ENCODE peak calls at places on chromosomes 12 and 14, in five cellular contexts. S is foreskin keratinocyte, L is heart left ventricle, M is ovary, P is caudate nucleus. A is an unnamed sample.

GRCh38 chr12:66035289-66035961 is 95.1 kb downstream of the LLPH start:
- DNase-seq in L (no peak), M (no peak), S (no peak), P (no peak), A (no peak)

GRCh38 chr12:120091371-120092090 is 25.0 kb downstream of the RAB35 start:
- DNase-seq in P (no peak), S (no peak), L (no peak), M (no peak), A (no peak)

GRCh38 chr12:79822475-79822874 is 112.4 kb downstream of the PPP1R12A start:
- DNase-seq in S (peak; percentile 56), M (no peak), P (no peak), L (no peak), A (no peak)

GRCh38 chr12:4172999-4173398 is 100.6 kb upstream of the CCND2 start:
- DNase-seq in S (no peak), M (no peak), P (no peak), L (no peak), A (no peak)

GRCh38 chr14:72781476-72782181 is 112.3 kb downstream of the DPF3 start:
- DNase-seq in P (no peak), L (no peak), M (no peak), S (peak; percentile 38), A (no peak)

GRCh38 chr14:79325071-79325470 is 886.2 kb downstream of the DIO2 start:
- DNase-seq in S (no peak), L (no peak), M (no peak), P (no peak), A (no peak)

GRCh38 chr12:69065804-69066203 is 132.8 kb upstream of the CPM start:
- DNase-seq in L (no peak), M (no peak), S (no peak), P (no peak), A (no peak)

GRCh38 chr12:113232787-113233585 is 11.7 kb downstream of the TPCN1 start:
- DNase-seq in M (no peak), P (peak; percentile 42), L (peak; percentile 65), S (no peak), A (peak; percentile 74)

GRCh38 chr14:76786556-76786955 is 25.3 kb downstream of the VASH1 start:
- DNase-seq in P (no peak), L (no peak), S (no peak), M (no peak), A (no peak)

GRCh38 chr14:31360919-31361662 is 59.3 kb downstream of the HEATR5A start:
- DNase-seq in M (no peak), S (peak; percentile 74), L (no peak), P (no peak), A (no peak)

GRCh38 chr12:93390565-93391297 is 13.0 kb downstream of the NUDT4 start:
- DNase-seq in M (no peak), P (no peak), S (no peak), L (no peak), A (no peak)

GRCh38 chr12:63949902-63950301 is 105.4 kb downstream of the SRGAP1 start:
- DNase-seq in P (no peak), S (no peak), M (no peak), L (no peak), A (no peak)

GRCh38 chr12:76020731-76021672 is 10.6 kb downstream of the PHLDA1 start:
- DNase-seq in L (no peak), P (no peak), S (peak; percentile 94), M (peak; percentile 37), A (no peak)

GRCh38 chr12:72214163-72214562 is 58.0 kb upstream of the TRHDE start:
- DNase-seq in P (no peak), S (no peak), L (no peak), M (no peak), A (no peak)

GRCh38 chr12:25677180-25677937 is 124.3 kb upstream of the LMNTD1 start:
- DNase-seq in L (no peak), M (no peak), S (no peak), P (no peak), A (no peak)

GRCh38 chr12:30847259-30847658 is 79.3 kb upstream of the TSPAN11 start:
- DNase-seq in M (no peak), L (no peak), S (peak; percentile 34), P (no peak), A (no peak)

GRCh38 chr12:77795699-77796098 is 35.0 kb upstream of the NAV3 start:
- DNase-seq in M (no peak), P (no peak), L (no peak), S (no peak), A (no peak)

GRCh38 chr12:34292736-34293625 is 270.7 kb downstream of the ALG10 start:
- DNase-seq in S (no peak), L (no peak), P (no peak), M (no peak), A (no peak)

GRCh38 chr12:1927751-1928351 is 9.4 kb upstream of the CACNA2D4 start:
- DNase-seq in P (no peak), L (peak; percentile 72), M (peak; percentile 14), S (no peak), A (no peak)

GRCh38 chr12:113149361-113150150 is at the start of gene CFAP73:
- DNase-seq in S (peak; percentile 51), L (peak; percentile 48), P (peak; percentile 60), M (peak; percentile 45), A (no peak)

GRCh38 chr12:1800646-1801284 is 19.6 kb upstream of the LRTM2 start:
- DNase-seq in L (no peak), P (no peak), S (no peak), M (no peak), A (no peak)

GRCh38 chr12:27554003-27554402 is 30.0 kb downstream of the PPFIBP1 start:
- DNase-seq in M (no peak), L (no peak), P (no peak), S (no peak), A (no peak)

GRCh38 chr14:53149656-53150319 is 3.3 kb downstream of the DDHD1 start:
- DNase-seq in P (no peak), M (no peak), L (no peak), S (no peak), A (no peak)

GRCh38 chr14:73235531-73236155 is 1.7 kb upstream of the PAPLN start:
- DNase-seq in S (no peak), L (no peak), M (peak; percentile 65), P (no peak), A (no peak)

GRCh38 chr14:64816221-64816783 is 63.4 kb downstream of the SPTB start:
- DNase-seq in M (no peak), S (no peak), P (no peak), L (no peak), A (no peak)

GRCh38 chr14:87643005-87643404 is 350.0 kb downstream of the GALC start:
- DNase-seq in L (no peak), P (no peak), M (no peak), S (no peak), A (no peak)

GRCh38 chr14:50775357-50775756 is 55.6 kb downstream of the NIN start:
- DNase-seq in L (no peak), M (no peak), P (no peak), S (peak; percentile 79), A (no peak)

GRCh38 chr12:77122236-77122635 is 56.9 kb upstream of the E2F7 start:
- DNase-seq in M (no peak), S (peak; percentile 84), P (no peak), L (no peak), A (no peak)

GRCh38 chr12:69332815-69333358 is 15.3 kb upstream of the LYZ start:
- DNase-seq in S (no peak), M (no peak), P (no peak), L (no peak), A (no peak)

GRCh38 chr12:130959632-130960031 is 5.9 kb downstream of the ADGRD1 start:
- DNase-seq in L (no peak), M (no peak), P (no peak), S (no peak), A (no peak)

GRCh38 chr12:130958557-130959140 is 4.9 kb downstream of the ADGRD1 start:
- DNase-seq in M (no peak), S (no peak), P (no peak), L (no peak), A (no peak)

GRCh38 chr12:130961921-130962326 is 8.2 kb downstream of the ADGRD1 start:
- DNase-seq in P (no peak), M (no peak), S (no peak), L (peak; percentile 78), A (no peak)

GRCh38 chr12:130957304-130957621 is 3.6 kb downstream of the ADGRD1 start:
- DNase-seq in S (no peak), L (no peak), M (no peak), P (no peak), A (no peak)

DNA sequence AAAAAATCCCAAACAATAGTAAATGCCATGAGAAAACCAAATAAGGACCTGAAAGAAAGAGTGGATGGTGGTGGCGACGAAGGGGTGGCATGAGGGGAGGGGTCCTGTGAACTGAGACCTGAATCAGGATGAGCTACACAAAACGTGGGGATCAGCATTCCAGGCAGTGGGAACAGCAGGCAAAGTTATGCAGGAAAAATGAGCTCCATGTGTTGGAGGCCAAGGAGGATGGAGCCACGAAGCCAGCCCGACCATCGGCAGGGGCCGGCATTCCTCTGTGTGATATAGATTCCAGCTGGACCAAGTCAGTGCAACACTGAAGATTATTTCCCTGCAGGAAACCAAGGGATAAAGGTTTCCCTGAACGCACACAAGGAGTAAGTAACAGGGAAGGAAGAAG is 7.1 kb downstream of the ADGRD1 start:
- DNase-seq in P (no peak), M (no peak), L (no peak), S (no peak), A (no peak)
- H3K27ac ChIP-seq in P (no peak overlapping the region), M (no peak overlapping the region), L (no peak overlapping the region), S (no peak overlapping the region), A (no peak overlapping the region)

DNA sequence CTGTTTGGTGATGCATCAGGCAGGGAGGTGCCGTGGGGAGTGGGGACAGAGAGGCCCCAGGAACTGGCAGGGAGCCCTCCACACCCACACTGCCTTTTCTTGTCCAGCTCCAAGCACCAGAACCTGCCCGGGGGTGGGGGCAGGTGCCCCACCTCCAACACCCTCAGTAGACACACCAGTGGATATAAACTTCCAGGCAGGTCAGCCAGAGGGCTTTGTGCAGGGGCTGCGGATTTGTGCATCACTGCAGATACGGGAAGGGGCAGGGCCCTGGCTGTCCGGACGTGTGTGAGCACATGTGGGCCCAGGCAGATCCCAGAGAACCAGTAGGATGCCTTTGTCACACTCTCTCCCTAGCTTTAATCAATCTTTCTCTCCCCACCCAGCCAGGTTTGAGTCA is 1.3 kb upstream of the TGM1 start:
- DNase-seq in P (no peak), L (no peak), S (no peak), M (no peak), A (no peak)
- H3K27ac ChIP-seq in P (no peak overlapping the region), L (no peak overlapping the region), S (no peak overlapping the region), M (no peak overlapping the region), A (no peak overlapping the region)

DNA sequence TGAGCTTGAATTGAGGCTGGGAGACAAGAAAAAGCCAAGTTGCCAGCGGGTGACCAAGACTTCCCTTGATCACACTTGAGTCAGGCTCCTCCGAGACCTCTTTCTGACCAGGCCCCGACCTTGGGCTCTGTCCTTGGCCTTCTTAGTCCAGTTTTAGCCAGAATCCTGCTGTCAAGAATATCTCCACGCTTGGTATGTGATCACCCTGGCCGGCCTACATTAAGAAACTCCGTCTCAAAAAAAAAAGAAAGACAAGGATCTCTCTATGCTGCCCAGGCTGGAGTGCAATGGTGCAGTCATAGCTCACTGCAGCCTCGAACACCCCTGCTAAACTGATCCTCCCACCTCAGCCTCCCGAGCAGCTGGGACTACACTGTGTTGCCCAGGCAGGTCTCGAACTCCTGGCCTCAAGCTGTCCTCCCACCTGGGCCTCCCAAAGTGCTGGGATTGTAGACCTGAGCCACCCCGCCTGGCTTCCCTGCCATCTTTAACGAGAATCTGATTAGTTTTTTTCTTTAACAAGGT is 1.0 kb upstream of the ITPK1 start:
- DNase-seq in L (no peak), M (no peak), P (no peak), S (no peak), A (no peak)
- H3K27ac ChIP-seq in L (peak overlapping the region; percentile 96), M (peak overlapping the region; percentile 98), P (peak overlapping the region; percentile 93), S (no peak overlapping the region), A (no peak overlapping the region)

GRCh38 chr12:55708695-55709233 is 1.1 kb upstream of the ITGA7 start:
- DNase-seq in P (no peak), S (no peak), L (peak; percentile 80), M (no peak), A (no peak)
- H3K27ac ChIP-seq in P (no peak overlapping the region), S (no peak overlapping the region), L (peak overlapping the region; percentile 65), M (no peak overlapping the region), A (no peak overlapping the region)